ENCODE peak calls at places on chromosomes 5 and 9, in four cellular contexts. One of them, this sample, is unnamed.

GRCh38 chr9:108484468-108484867 is 371.3 kb downstream of the ACTL7B start:
- DNase-seq in breast epithelium: no peak
- DNase-seq in BE2C: no peak
- DNase-seq in fibroblast of lung: no peak
- DNase-seq in this sample: no peak

GRCh38 chr5:138503487-138504270 is 38.4 kb downstream of the EGR1 start:
- DNase-seq in breast epithelium: no peak
- DNase-seq in BE2C: peak; percentile 47
- DNase-seq in fibroblast of lung: peak; percentile 55
- DNase-seq in this sample: peak; percentile 38

GRCh38 chr9:92650839-92651621 is 18.9 kb downstream of the IPPK start:
- DNase-seq in breast epithelium: no peak
- DNase-seq in BE2C: peak; percentile 71
- DNase-seq in fibroblast of lung: peak; percentile 80
- DNase-seq in this sample: no peak

GRCh38 chr9:129495422-129496186 is 125.3 kb downstream of the C9orf50 start:
- DNase-seq in breast epithelium: peak; percentile 92
- DNase-seq in BE2C: peak; percentile 97
- DNase-seq in fibroblast of lung: peak; percentile 86
- DNase-seq in this sample: peak; percentile 95

GRCh38 chr9:138053321-138053868 is 175.8 kb downstream of the CACNA1B start:
- DNase-seq in breast epithelium: no peak
- DNase-seq in BE2C: peak; percentile 57
- DNase-seq in fibroblast of lung: no peak
- DNase-seq in this sample: no peak

GRCh38 chr9:8857330-8858249 is 1058.0 kb upstream of the DMAC1 start:
- DNase-seq in breast epithelium: no peak
- DNase-seq in BE2C: peak; percentile 15
- DNase-seq in fibroblast of lung: peak; percentile 52
- DNase-seq in this sample: peak; percentile 79

GRCh38 chr9:18396102-18396728 is 77.7 kb upstream of the ADAMTSL1 start:
- DNase-seq in breast epithelium: no peak
- DNase-seq in BE2C: no peak
- DNase-seq in fibroblast of lung: peak; percentile 17
- DNase-seq in this sample: no peak

GRCh38 chr9:16964228-16964627 is 93.8 kb upstream of the BNC2 start:
- DNase-seq in breast epithelium: no peak
- DNase-seq in BE2C: no peak
- DNase-seq in fibroblast of lung: peak; percentile 99
- DNase-seq in this sample: no peak

GRCh38 chr5:139708877-139709586 is 60.9 kb downstream of the CXXC5 start:
- DNase-seq in breast epithelium: peak; percentile 50
- DNase-seq in BE2C: peak; percentile 86
- DNase-seq in fibroblast of lung: peak; percentile 76
- DNase-seq in this sample: peak; percentile 82

GRCh38 chr5:110463116-110463515 is 263.4 kb downstream of the TMEM232 start:
- DNase-seq in breast epithelium: no peak
- DNase-seq in BE2C: no peak
- DNase-seq in fibroblast of lung: peak; percentile 50
- DNase-seq in this sample: no peak

GRCh38 chr5:961002-961710 is 47.4 kb upstream of the NKD2 start:
- DNase-seq in breast epithelium: peak; percentile 17
- DNase-seq in BE2C: no peak
- DNase-seq in fibroblast of lung: no peak
- DNase-seq in this sample: no peak

GRCh38 chr5:152380415-152381123 is 24.5 kb downstream of the NMUR2 start:
- DNase-seq in breast epithelium: no peak
- DNase-seq in BE2C: no peak
- DNase-seq in fibroblast of lung: no peak
- DNase-seq in this sample: no peak

GRCh38 chr9:113355197-113355596 is 5.9 kb downstream of the BSPRY start:
- DNase-seq in breast epithelium: no peak
- DNase-seq in BE2C: no peak
- DNase-seq in fibroblast of lung: no peak
- DNase-seq in this sample: no peak

GRCh38 chr5:43192558-43193170 is 639 bp downstream of the NIM1K start:
- DNase-seq in breast epithelium: no peak
- DNase-seq in BE2C: peak; percentile 25
- DNase-seq in fibroblast of lung: peak; percentile 28
- DNase-seq in this sample: peak; percentile 23

GRCh38 chr5:173326501-173326960 is 1.7 kb downstream of the STC2 start:
- DNase-seq in breast epithelium: no peak
- DNase-seq in BE2C: no peak
- DNase-seq in fibroblast of lung: peak; percentile 94
- DNase-seq in this sample: no peak

GRCh38 chr9:105359899-105360298 is 87.9 kb upstream of the FSD1L start:
- DNase-seq in breast epithelium: no peak
- DNase-seq in BE2C: no peak
- DNase-seq in fibroblast of lung: peak; percentile 95
- DNase-seq in this sample: no peak

GRCh38 chr5:9653811-9654210 is 23.7 kb upstream of the TAS2R1 start:
- DNase-seq in breast epithelium: no peak
- DNase-seq in BE2C: no peak
- DNase-seq in fibroblast of lung: peak; percentile 91
- DNase-seq in this sample: no peak

GRCh38 chr5:158436271-158437065 is 577.5 kb upstream of the CLINT1 start:
- DNase-seq in breast epithelium: no peak
- DNase-seq in BE2C: no peak
- DNase-seq in fibroblast of lung: no peak
- DNase-seq in this sample: no peak

GRCh38 chr9:136409557-136410455 is 608 bp downstream of the ENTR1 start:
- DNase-seq in breast epithelium: peak; percentile 32
- DNase-seq in BE2C: peak; percentile 51
- DNase-seq in fibroblast of lung: peak; percentile 43
- DNase-seq in this sample: peak; percentile 36

GRCh38 chr5:94526708-94527107 is 91.7 kb downstream of the KIAA0825 start:
- DNase-seq in breast epithelium: no peak
- DNase-seq in BE2C: no peak
- DNase-seq in fibroblast of lung: no peak
- DNase-seq in this sample: no peak

GRCh38 chr5:138869763-138870500 is 5.2 kb downstream of the LRRTM2 start:
- DNase-seq in breast epithelium: no peak
- DNase-seq in BE2C: no peak
- DNase-seq in fibroblast of lung: peak; percentile 75
- DNase-seq in this sample: no peak

GRCh38 chr5:151098185-151098813 is 17.5 kb upstream of the TNIP1 start:
- DNase-seq in breast epithelium: no peak
- DNase-seq in BE2C: no peak
- DNase-seq in fibroblast of lung: no peak
- DNase-seq in this sample: no peak

GRCh38 chr5:639584-640213 is 27.6 kb downstream of the CEP72 start:
- DNase-seq in breast epithelium: no peak
- DNase-seq in BE2C: no peak
- DNase-seq in fibroblast of lung: no peak
- DNase-seq in this sample: no peak

GRCh38 chr5:77629553-77630245 is 8.8 kb downstream of the OTP start:
- DNase-seq in breast epithelium: no peak
- DNase-seq in BE2C: peak; percentile 19
- DNase-seq in fibroblast of lung: no peak
- DNase-seq in this sample: no peak

GRCh38 chr9:114551750-114552685 is 35.6 kb upstream of the ATP6V1G1 start:
- DNase-seq in breast epithelium: peak; percentile 54
- DNase-seq in BE2C: peak; percentile 35
- DNase-seq in fibroblast of lung: peak; percentile 99
- DNase-seq in this sample: peak; percentile 44

GRCh38 chr5:88507261-88507660 is 238.6 kb upstream of the TMEM161B start:
- DNase-seq in breast epithelium: no peak
- DNase-seq in BE2C: no peak
- DNase-seq in fibroblast of lung: no peak
- DNase-seq in this sample: no peak

DNA sequence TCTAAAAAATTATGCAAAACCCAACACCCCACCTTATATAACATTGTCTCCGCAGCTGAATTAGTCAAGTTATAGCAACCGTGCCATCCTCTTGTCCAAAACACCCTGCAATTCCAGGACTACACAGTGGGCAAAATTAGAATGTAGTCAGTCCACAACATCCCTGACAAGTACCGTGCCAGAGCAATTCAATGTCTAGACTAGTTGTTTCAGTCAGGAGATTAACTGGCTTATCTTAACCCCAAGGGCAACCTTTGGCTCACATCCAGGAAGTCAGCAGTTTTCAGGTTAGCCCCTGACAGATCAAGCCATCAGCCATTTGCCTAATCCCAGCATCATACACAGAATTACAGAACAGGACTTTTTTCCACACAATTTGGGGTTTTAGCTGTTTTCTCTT is 240.8 kb upstream of the TMEM161B start:
- DNase-seq in breast epithelium: no peak
- DNase-seq in BE2C: peak; percentile 10
- DNase-seq in fibroblast of lung: no peak
- DNase-seq in this sample: peak; percentile 13
- TF ChIP-seq CTCF in breast epithelium: no peak
- TF ChIP-seq CTCF in BE2C: no peak
- TF ChIP-seq CTCF in fibroblast of lung: no peak
- TF ChIP-seq CTCF in this sample: no peak

DNA sequence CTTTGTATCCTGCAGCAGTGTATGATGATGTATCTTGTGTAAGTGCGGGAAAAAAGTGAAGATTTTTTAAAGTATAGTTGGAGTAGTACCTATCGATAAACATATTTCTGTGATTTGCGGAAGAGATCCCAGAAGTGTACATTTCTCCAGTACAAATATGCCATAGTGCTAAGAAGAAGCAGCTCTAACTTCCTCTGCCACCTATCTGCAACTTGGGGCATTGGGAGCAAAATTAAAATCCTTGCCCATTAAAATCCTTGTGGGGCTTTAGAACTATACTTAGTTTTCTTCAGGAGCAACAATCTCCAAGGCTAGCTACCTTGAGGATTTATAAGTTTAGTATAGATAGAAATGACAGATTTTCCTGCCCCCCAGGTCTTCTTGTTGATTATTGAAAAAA is 123.7 kb downstream of the VCAN start:
- DNase-seq in breast epithelium: no peak
- DNase-seq in BE2C: no peak
- DNase-seq in fibroblast of lung: no peak
- DNase-seq in this sample: no peak
- TF ChIP-seq CTCF in breast epithelium: no peak
- TF ChIP-seq CTCF in BE2C: peak; percentile 18
- TF ChIP-seq CTCF in fibroblast of lung: no peak
- TF ChIP-seq CTCF in this sample: no peak

GRCh38 chr9:97889941-97890557 is 32.3 kb downstream of the TRMO start:
- DNase-seq in breast epithelium: no peak
- DNase-seq in BE2C: peak; percentile 51
- DNase-seq in fibroblast of lung: no peak
- DNase-seq in this sample: peak; percentile 57
- TF ChIP-seq CTCF in breast epithelium: no peak
- TF ChIP-seq CTCF in BE2C: peak; percentile 83
- TF ChIP-seq CTCF in fibroblast of lung: peak; percentile 45
- TF ChIP-seq CTCF in this sample: peak; percentile 60

DNA sequence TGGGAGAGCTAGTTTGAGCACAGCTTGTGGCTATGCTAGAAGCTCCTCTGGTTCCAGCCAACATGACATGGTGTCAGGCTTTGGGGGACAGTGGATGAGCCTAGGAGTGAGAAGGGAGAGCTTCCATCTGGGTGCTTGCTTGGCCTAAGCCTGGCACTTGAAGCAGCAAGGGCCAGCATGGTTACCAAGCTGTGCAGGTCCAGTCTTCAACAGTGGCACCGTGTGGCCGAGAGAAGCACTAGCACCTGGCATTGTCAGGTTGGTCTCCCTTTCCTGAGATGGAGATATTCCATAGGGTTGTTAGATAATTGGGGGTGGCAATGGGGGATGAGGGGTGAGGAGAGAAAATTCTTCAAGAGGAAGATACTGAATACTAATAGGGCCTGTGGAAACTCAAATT is 261.9 kb downstream of the PBX3 start:
- DNase-seq in breast epithelium: no peak
- DNase-seq in BE2C: no peak
- DNase-seq in fibroblast of lung: no peak
- DNase-seq in this sample: no peak
- TF ChIP-seq CTCF in breast epithelium: no peak
- TF ChIP-seq CTCF in BE2C: peak; percentile 61
- TF ChIP-seq CTCF in fibroblast of lung: no peak
- TF ChIP-seq CTCF in this sample: no peak

GRCh38 chr5:167565555-167565954 is 725.9 kb upstream of the WWC1 start:
- DNase-seq in breast epithelium: no peak
- DNase-seq in BE2C: no peak
- DNase-seq in fibroblast of lung: no peak
- DNase-seq in this sample: no peak
- TF ChIP-seq CTCF in breast epithelium: no peak
- TF ChIP-seq CTCF in BE2C: peak; percentile 42
- TF ChIP-seq CTCF in fibroblast of lung: no peak
- TF ChIP-seq CTCF in this sample: no peak

GRCh38 chr9:34010979-34011378 is 37.7 kb downstream of the UBAP2 start:
- DNase-seq in breast epithelium: no peak
- DNase-seq in BE2C: peak; percentile 29
- DNase-seq in fibroblast of lung: peak; percentile 6
- DNase-seq in this sample: no peak
- TF ChIP-seq CTCF in breast epithelium: no peak
- TF ChIP-seq CTCF in BE2C: peak; percentile 45
- TF ChIP-seq CTCF in fibroblast of lung: peak; percentile 24
- TF ChIP-seq CTCF in this sample: no peak

GRCh38 chr9:116153765-116154333 is at the start of gene PAPPA:
- DNase-seq in breast epithelium: no peak
- DNase-seq in BE2C: no peak
- DNase-seq in fibroblast of lung: no peak
- DNase-seq in this sample: no peak

GRCh38 chr9:116152941-116153764 is 438 bp upstream of the PAPPA start:
- DNase-seq in breast epithelium: no peak
- DNase-seq in BE2C: no peak
- DNase-seq in fibroblast of lung: peak; percentile 63
- DNase-seq in this sample: peak; percentile 16

GRCh38 chr9:116151966-116152381 is 1.6 kb upstream of the PAPPA start:
- DNase-seq in breast epithelium: no peak
- DNase-seq in BE2C: no peak
- DNase-seq in fibroblast of lung: peak; percentile 93
- DNase-seq in this sample: no peak

GRCh38 chr9:116151199-116151598 is 2.4 kb upstream of the PAPPA start:
- DNase-seq in breast epithelium: no peak
- DNase-seq in BE2C: no peak
- DNase-seq in fibroblast of lung: no peak
- DNase-seq in this sample: no peak

GRCh38 chr9:116152390-116152789 is 1.2 kb upstream of the PAPPA start:
- DNase-seq in breast epithelium: no peak
- DNase-seq in BE2C: no peak
- DNase-seq in fibroblast of lung: no peak
- DNase-seq in this sample: no peak
- TF ChIP-seq CTCF in breast epithelium: peak; percentile 13
- TF ChIP-seq CTCF in BE2C: peak; percentile 27
- TF ChIP-seq CTCF in fibroblast of lung: no peak
- TF ChIP-seq CTCF in this sample: peak; percentile 40

GRCh38 chr9:14400658-14400995 is 86.7 kb upstream of the NFIB start:
- DNase-seq in breast epithelium: peak; percentile 26
- DNase-seq in BE2C: peak; percentile 50
- DNase-seq in fibroblast of lung: peak; percentile 86
- DNase-seq in this sample: no peak
- TF ChIP-seq CTCF in breast epithelium: peak; percentile 28
- TF ChIP-seq CTCF in BE2C: peak; percentile 69
- TF ChIP-seq CTCF in fibroblast of lung: peak; percentile 67
- TF ChIP-seq CTCF in this sample: peak; percentile 9

GRCh38 chr5:61362796-61363364 is 30.8 kb downstream of the ZSWIM6 start:
- DNase-seq in breast epithelium: no peak
- DNase-seq in BE2C: peak; percentile 61
- DNase-seq in fibroblast of lung: peak; percentile 21
- DNase-seq in this sample: no peak
- TF ChIP-seq CTCF in breast epithelium: no peak
- TF ChIP-seq CTCF in BE2C: peak; percentile 82
- TF ChIP-seq CTCF in fibroblast of lung: peak; percentile 24
- TF ChIP-seq CTCF in this sample: no peak